ENCODE peak calls at places on chromosomes 5 and 9, in ten cellular contexts. One of them, this sample, is unnamed.
A peak's percentile ranks its signal among the peaks of the same experiment; 100 is the strongest.

GRCh38 chr5:72387985-72388384 is 67.8 kb downstream of the PTCD2 start:
- DNase-seq in nephron progenitor cell: no peak
- DNase-seq in activated T-cell treated with anti-CD3 and anti-CD28 coated beads for 4 hours: no peak
- DNase-seq in activated T-helper 1 cell treated with Interleukin-2 at 50 U/mL for 16 hours: no peak
- DNase-seq in GM13977: no peak
- DNase-seq in T47D: no peak
- DNase-seq in cerebellar nuclear complex: no peak
- DNase-seq in smooth muscle cell of the brain vasculature: peak; percentile 44
- DNase-seq in coronary artery: no peak
- DNase-seq in heart right ventricle: no peak
- DNase-seq in this sample: no peak

GRCh38 chr9:109963079-109963478 is 183.1 kb downstream of the PALM2AKAP2 start:
- DNase-seq in activated T-helper 1 cell treated with Interleukin-2 at 50 U/mL for 16 hours: no peak
- DNase-seq in heart right ventricle: no peak
- DNase-seq in activated T-cell treated with anti-CD3 and anti-CD28 coated beads for 4 hours: no peak
- DNase-seq in smooth muscle cell of the brain vasculature: no peak
- DNase-seq in coronary artery: no peak
- DNase-seq in T47D: no peak
- DNase-seq in GM13977: no peak
- DNase-seq in cerebellar nuclear complex: no peak
- DNase-seq in nephron progenitor cell: no peak
- DNase-seq in this sample: no peak

GRCh38 chr5:462051-462481 is 19.1 kb downstream of the EXOC3 start:
- DNase-seq in cerebellar nuclear complex: no peak
- DNase-seq in activated T-helper 1 cell treated with Interleukin-2 at 50 U/mL for 16 hours: no peak
- DNase-seq in GM13977: no peak
- DNase-seq in coronary artery: peak; percentile 62
- DNase-seq in smooth muscle cell of the brain vasculature: no peak
- DNase-seq in T47D: no peak
- DNase-seq in nephron progenitor cell: no peak
- DNase-seq in activated T-cell treated with anti-CD3 and anti-CD28 coated beads for 4 hours: no peak
- DNase-seq in heart right ventricle: no peak
- DNase-seq in this sample: no peak

GRCh38 chr9:117430813-117431212 is 16.0 kb upstream of the ASTN2 start:
- DNase-seq in cerebellar nuclear complex: no peak
- DNase-seq in heart right ventricle: no peak
- DNase-seq in GM13977: no peak
- DNase-seq in activated T-helper 1 cell treated with Interleukin-2 at 50 U/mL for 16 hours: no peak
- DNase-seq in T47D: no peak
- DNase-seq in smooth muscle cell of the brain vasculature: no peak
- DNase-seq in coronary artery: no peak
- DNase-seq in nephron progenitor cell: no peak
- DNase-seq in activated T-cell treated with anti-CD3 and anti-CD28 coated beads for 4 hours: no peak
- DNase-seq in this sample: no peak

GRCh38 chr5:154288145-154288544 is 97.6 kb downstream of the GALNT10 start:
- DNase-seq in heart right ventricle: no peak
- DNase-seq in coronary artery: no peak
- DNase-seq in activated T-cell treated with anti-CD3 and anti-CD28 coated beads for 4 hours: no peak
- DNase-seq in GM13977: no peak
- DNase-seq in T47D: no peak
- DNase-seq in smooth muscle cell of the brain vasculature: no peak
- DNase-seq in activated T-helper 1 cell treated with Interleukin-2 at 50 U/mL for 16 hours: no peak
- DNase-seq in nephron progenitor cell: no peak
- DNase-seq in cerebellar nuclear complex: no peak
- DNase-seq in this sample: peak; percentile 62

GRCh38 chr9:115969096-115969495 is 184.5 kb upstream of the PAPPA start:
- DNase-seq in heart right ventricle: no peak
- DNase-seq in coronary artery: no peak
- DNase-seq in GM13977: no peak
- DNase-seq in activated T-helper 1 cell treated with Interleukin-2 at 50 U/mL for 16 hours: no peak
- DNase-seq in smooth muscle cell of the brain vasculature: no peak
- DNase-seq in activated T-cell treated with anti-CD3 and anti-CD28 coated beads for 4 hours: no peak
- DNase-seq in cerebellar nuclear complex: no peak
- DNase-seq in T47D: no peak
- DNase-seq in nephron progenitor cell: no peak
- DNase-seq in this sample: no peak

GRCh38 chr9:112819635-112820496 is 69.3 kb downstream of the SNX30 start:
- DNase-seq in cerebellar nuclear complex: peak; percentile 77
- DNase-seq in smooth muscle cell of the brain vasculature: peak; percentile 31
- DNase-seq in activated T-helper 1 cell treated with Interleukin-2 at 50 U/mL for 16 hours: no peak
- DNase-seq in coronary artery: no peak
- DNase-seq in T47D: peak; percentile 34
- DNase-seq in GM13977: peak; percentile 38
- DNase-seq in heart right ventricle: peak; percentile 68
- DNase-seq in nephron progenitor cell: peak; percentile 36
- DNase-seq in activated T-cell treated with anti-CD3 and anti-CD28 coated beads for 4 hours: no peak
- DNase-seq in this sample: no peak

GRCh38 chr9:77827104-77827784 is 179.1 kb upstream of the GNA14 start:
- DNase-seq in GM13977: peak; percentile 34
- DNase-seq in nephron progenitor cell: no peak
- DNase-seq in activated T-helper 1 cell treated with Interleukin-2 at 50 U/mL for 16 hours: no peak
- DNase-seq in cerebellar nuclear complex: no peak
- DNase-seq in heart right ventricle: no peak
- DNase-seq in activated T-cell treated with anti-CD3 and anti-CD28 coated beads for 4 hours: no peak
- DNase-seq in coronary artery: no peak
- DNase-seq in T47D: no peak
- DNase-seq in smooth muscle cell of the brain vasculature: no peak
- DNase-seq in this sample: no peak

GRCh38 chr5:72459089-72459661 is 48.0 kb downstream of the ZNF366 start:
- DNase-seq in cerebellar nuclear complex: no peak
- DNase-seq in coronary artery: no peak
- DNase-seq in GM13977: peak; percentile 45
- DNase-seq in activated T-cell treated with anti-CD3 and anti-CD28 coated beads for 4 hours: no peak
- DNase-seq in heart right ventricle: no peak
- DNase-seq in activated T-helper 1 cell treated with Interleukin-2 at 50 U/mL for 16 hours: no peak
- DNase-seq in smooth muscle cell of the brain vasculature: no peak
- DNase-seq in nephron progenitor cell: no peak
- DNase-seq in T47D: no peak
- DNase-seq in this sample: no peak

GRCh38 chr5:157857821-157858526 is 971 bp downstream of the CLINT1 start:
- DNase-seq in GM13977: no peak
- DNase-seq in activated T-helper 1 cell treated with Interleukin-2 at 50 U/mL for 16 hours: no peak
- DNase-seq in cerebellar nuclear complex: no peak
- DNase-seq in heart right ventricle: no peak
- DNase-seq in nephron progenitor cell: no peak
- DNase-seq in activated T-cell treated with anti-CD3 and anti-CD28 coated beads for 4 hours: no peak
- DNase-seq in coronary artery: no peak
- DNase-seq in smooth muscle cell of the brain vasculature: no peak
- DNase-seq in T47D: no peak
- DNase-seq in this sample: no peak

GRCh38 chr5:16178745-16179372 is 732 bp downstream of the MARCHF11 start:
- DNase-seq in nephron progenitor cell: peak; percentile 98
- DNase-seq in heart right ventricle: peak; percentile 66
- DNase-seq in coronary artery: no peak
- DNase-seq in activated T-helper 1 cell treated with Interleukin-2 at 50 U/mL for 16 hours: no peak
- DNase-seq in smooth muscle cell of the brain vasculature: peak; percentile 26
- DNase-seq in GM13977: peak; percentile 45
- DNase-seq in T47D: peak; percentile 70
- DNase-seq in cerebellar nuclear complex: no peak
- DNase-seq in activated T-cell treated with anti-CD3 and anti-CD28 coated beads for 4 hours: peak; percentile 0
- DNase-seq in this sample: peak; percentile 24

GRCh38 chr9:22040760-22041159 is 31.7 kb upstream of the CDKN2B start:
- DNase-seq in activated T-cell treated with anti-CD3 and anti-CD28 coated beads for 4 hours: no peak
- DNase-seq in heart right ventricle: no peak
- DNase-seq in smooth muscle cell of the brain vasculature: no peak
- DNase-seq in coronary artery: no peak
- DNase-seq in GM13977: no peak
- DNase-seq in cerebellar nuclear complex: no peak
- DNase-seq in nephron progenitor cell: no peak
- DNase-seq in activated T-helper 1 cell treated with Interleukin-2 at 50 U/mL for 16 hours: no peak
- DNase-seq in T47D: no peak
- DNase-seq in this sample: no peak

GRCh38 chr9:97958812-97959511 is 21.0 kb upstream of the HEMGN start:
- DNase-seq in T47D: no peak
- DNase-seq in coronary artery: no peak
- DNase-seq in activated T-cell treated with anti-CD3 and anti-CD28 coated beads for 4 hours: no peak
- DNase-seq in cerebellar nuclear complex: no peak
- DNase-seq in GM13977: no peak
- DNase-seq in heart right ventricle: no peak
- DNase-seq in activated T-helper 1 cell treated with Interleukin-2 at 50 U/mL for 16 hours: no peak
- DNase-seq in smooth muscle cell of the brain vasculature: no peak
- DNase-seq in nephron progenitor cell: no peak
- DNase-seq in this sample: no peak

GRCh38 chr9:100700689-100701318 is 122.9 kb downstream of the CAVIN4 start:
- DNase-seq in nephron progenitor cell: peak; percentile 33
- DNase-seq in T47D: no peak
- DNase-seq in activated T-helper 1 cell treated with Interleukin-2 at 50 U/mL for 16 hours: no peak
- DNase-seq in smooth muscle cell of the brain vasculature: no peak
- DNase-seq in cerebellar nuclear complex: no peak
- DNase-seq in heart right ventricle: no peak
- DNase-seq in coronary artery: no peak
- DNase-seq in GM13977: peak; percentile 29
- DNase-seq in activated T-cell treated with anti-CD3 and anti-CD28 coated beads for 4 hours: no peak
- DNase-seq in this sample: no peak

GRCh38 chr5:32612134-32612888 is 27.0 kb downstream of the SUB1 start:
- DNase-seq in nephron progenitor cell: no peak
- DNase-seq in activated T-helper 1 cell treated with Interleukin-2 at 50 U/mL for 16 hours: no peak
- DNase-seq in smooth muscle cell of the brain vasculature: no peak
- DNase-seq in activated T-cell treated with anti-CD3 and anti-CD28 coated beads for 4 hours: no peak
- DNase-seq in GM13977: no peak
- DNase-seq in heart right ventricle: no peak
- DNase-seq in T47D: no peak
- DNase-seq in cerebellar nuclear complex: no peak
- DNase-seq in coronary artery: no peak
- DNase-seq in this sample: no peak

GRCh38 chr5:108867661-108868060 is 120.0 kb downstream of the FER start:
- DNase-seq in activated T-helper 1 cell treated with Interleukin-2 at 50 U/mL for 16 hours: no peak
- DNase-seq in smooth muscle cell of the brain vasculature: no peak
- DNase-seq in nephron progenitor cell: no peak
- DNase-seq in heart right ventricle: no peak
- DNase-seq in GM13977: no peak
- DNase-seq in T47D: no peak
- DNase-seq in coronary artery: no peak
- DNase-seq in cerebellar nuclear complex: no peak
- DNase-seq in activated T-cell treated with anti-CD3 and anti-CD28 coated beads for 4 hours: no peak
- DNase-seq in this sample: no peak

GRCh38 chr5:3107118-3107517 is 355.6 kb upstream of the IRX2 start:
- DNase-seq in heart right ventricle: no peak
- DNase-seq in GM13977: no peak
- DNase-seq in activated T-helper 1 cell treated with Interleukin-2 at 50 U/mL for 16 hours: no peak
- DNase-seq in nephron progenitor cell: peak; percentile 21
- DNase-seq in cerebellar nuclear complex: no peak
- DNase-seq in coronary artery: no peak
- DNase-seq in activated T-cell treated with anti-CD3 and anti-CD28 coated beads for 4 hours: no peak
- DNase-seq in smooth muscle cell of the brain vasculature: no peak
- DNase-seq in T47D: no peak
- DNase-seq in this sample: no peak

GRCh38 chr5:162128117-162128516 is 60.5 kb downstream of the GABRG2 start:
- DNase-seq in activated T-cell treated with anti-CD3 and anti-CD28 coated beads for 4 hours: no peak
- DNase-seq in GM13977: no peak
- DNase-seq in heart right ventricle: no peak
- DNase-seq in cerebellar nuclear complex: no peak
- DNase-seq in T47D: no peak
- DNase-seq in activated T-helper 1 cell treated with Interleukin-2 at 50 U/mL for 16 hours: no peak
- DNase-seq in nephron progenitor cell: no peak
- DNase-seq in coronary artery: no peak
- DNase-seq in smooth muscle cell of the brain vasculature: no peak
- DNase-seq in this sample: no peak

GRCh38 chr5:91183743-91184142 is 199.4 kb downstream of the ARRDC3 start:
- DNase-seq in activated T-cell treated with anti-CD3 and anti-CD28 coated beads for 4 hours: no peak
- DNase-seq in smooth muscle cell of the brain vasculature: no peak
- DNase-seq in heart right ventricle: peak; percentile 11
- DNase-seq in coronary artery: no peak
- DNase-seq in T47D: no peak
- DNase-seq in GM13977: no peak
- DNase-seq in nephron progenitor cell: no peak
- DNase-seq in cerebellar nuclear complex: no peak
- DNase-seq in activated T-helper 1 cell treated with Interleukin-2 at 50 U/mL for 16 hours: no peak
- DNase-seq in this sample: no peak

GRCh38 chr5:33738967-33739366 is 152.8 kb downstream of the ADAMTS12 start:
- DNase-seq in GM13977: no peak
- DNase-seq in coronary artery: no peak
- DNase-seq in smooth muscle cell of the brain vasculature: no peak
- DNase-seq in activated T-helper 1 cell treated with Interleukin-2 at 50 U/mL for 16 hours: no peak
- DNase-seq in cerebellar nuclear complex: no peak
- DNase-seq in nephron progenitor cell: no peak
- DNase-seq in activated T-cell treated with anti-CD3 and anti-CD28 coated beads for 4 hours: no peak
- DNase-seq in T47D: peak; percentile 18
- DNase-seq in heart right ventricle: no peak
- DNase-seq in this sample: no peak

GRCh38 chr5:5882706-5883105 is 460.2 kb downstream of the ICE1 start:
- DNase-seq in coronary artery: no peak
- DNase-seq in heart right ventricle: no peak
- DNase-seq in GM13977: no peak
- DNase-seq in T47D: no peak
- DNase-seq in activated T-cell treated with anti-CD3 and anti-CD28 coated beads for 4 hours: no peak
- DNase-seq in smooth muscle cell of the brain vasculature: no peak
- DNase-seq in nephron progenitor cell: no peak
- DNase-seq in cerebellar nuclear complex: peak; percentile 81
- DNase-seq in activated T-helper 1 cell treated with Interleukin-2 at 50 U/mL for 16 hours: no peak
- DNase-seq in this sample: no peak

GRCh38 chr9:85212209-85212608 is 529.5 kb downstream of the AGTPBP1 start:
- DNase-seq in activated T-cell treated with anti-CD3 and anti-CD28 coated beads for 4 hours: no peak
- DNase-seq in smooth muscle cell of the brain vasculature: no peak
- DNase-seq in coronary artery: no peak
- DNase-seq in cerebellar nuclear complex: no peak
- DNase-seq in nephron progenitor cell: no peak
- DNase-seq in activated T-helper 1 cell treated with Interleukin-2 at 50 U/mL for 16 hours: no peak
- DNase-seq in GM13977: no peak
- DNase-seq in T47D: no peak
- DNase-seq in heart right ventricle: no peak
- DNase-seq in this sample: no peak

GRCh38 chr5:55236800-55237199 is 3.4 kb upstream of the CCNO start:
- DNase-seq in smooth muscle cell of the brain vasculature: no peak
- DNase-seq in nephron progenitor cell: no peak
- DNase-seq in T47D: no peak
- DNase-seq in coronary artery: no peak
- DNase-seq in cerebellar nuclear complex: no peak
- DNase-seq in activated T-cell treated with anti-CD3 and anti-CD28 coated beads for 4 hours: no peak
- DNase-seq in GM13977: no peak
- DNase-seq in activated T-helper 1 cell treated with Interleukin-2 at 50 U/mL for 16 hours: no peak
- DNase-seq in heart right ventricle: no peak
- DNase-seq in this sample: no peak

GRCh38 chr5:146233441-146233840 is 30.0 kb downstream of the RBM27 start:
- DNase-seq in T47D: no peak
- DNase-seq in GM13977: no peak
- DNase-seq in activated T-cell treated with anti-CD3 and anti-CD28 coated beads for 4 hours: no peak
- DNase-seq in heart right ventricle: peak; percentile 34
- DNase-seq in coronary artery: no peak
- DNase-seq in cerebellar nuclear complex: no peak
- DNase-seq in smooth muscle cell of the brain vasculature: no peak
- DNase-seq in nephron progenitor cell: no peak
- DNase-seq in activated T-helper 1 cell treated with Interleukin-2 at 50 U/mL for 16 hours: no peak
- DNase-seq in this sample: no peak

GRCh38 chr5:154254886-154255285 is 64.4 kb downstream of the GALNT10 start:
- DNase-seq in nephron progenitor cell: no peak
- DNase-seq in GM13977: no peak
- DNase-seq in activated T-helper 1 cell treated with Interleukin-2 at 50 U/mL for 16 hours: no peak
- DNase-seq in activated T-cell treated with anti-CD3 and anti-CD28 coated beads for 4 hours: no peak
- DNase-seq in cerebellar nuclear complex: no peak
- DNase-seq in smooth muscle cell of the brain vasculature: no peak
- DNase-seq in T47D: no peak
- DNase-seq in coronary artery: no peak
- DNase-seq in heart right ventricle: no peak
- DNase-seq in this sample: no peak

GRCh38 chr5:112978836-112979235 is 2.2 kb downstream of the DCP2 start:
- DNase-seq in activated T-helper 1 cell treated with Interleukin-2 at 50 U/mL for 16 hours: no peak
- DNase-seq in cerebellar nuclear complex: no peak
- DNase-seq in smooth muscle cell of the brain vasculature: no peak
- DNase-seq in heart right ventricle: no peak
- DNase-seq in GM13977: no peak
- DNase-seq in T47D: no peak
- DNase-seq in nephron progenitor cell: no peak
- DNase-seq in activated T-cell treated with anti-CD3 and anti-CD28 coated beads for 4 hours: no peak
- DNase-seq in coronary artery: no peak
- DNase-seq in this sample: no peak

This sample was measured in breast epithelium.